ENCODE peak calls at places on chromosomes 11 and 22, in five cellular contexts. J, X, P, R and E are unnamed samples.

GRCh38 chr11:85809881-85810280 is 1.1 kb downstream of the SYTL2 start:
- DNase-seq in J (peak; percentile 35), X (peak; percentile 15), P (peak; percentile 26), R (no peak), E (no peak)

GRCh38 chr22:27100789-27101188 is 443.4 kb downstream of the MIAT start:
- DNase-seq in J (no peak), X (no peak), P (no peak), R (no peak), E (no peak)

GRCh38 chr22:17727244-17727892 is 46.9 kb downstream of the BID start:
- DNase-seq in J (no peak), X (no peak), P (no peak), R (no peak), E (no peak)

GRCh38 chr11:76371170-76371569 is 9.8 kb downstream of the THAP12 start:
- DNase-seq in J (no peak), X (no peak), P (no peak), R (no peak), E (no peak)

GRCh38 chr11:66848671-66849500 is 5.6 kb downstream of the RCE1 start:
- DNase-seq in J (peak; percentile 29), X (no peak), P (no peak), R (no peak), E (no peak)

GRCh38 chr11:46769636-46770221 is 50.7 kb downstream of the F2 start:
- DNase-seq in J (no peak), X (no peak), P (no peak), R (no peak), E (no peak)

GRCh38 chr22:40200795-40201194 is 23.1 kb downstream of the TNRC6B start:
- DNase-seq in J (peak; percentile 41), X (no peak), P (no peak), R (no peak), E (no peak)

GRCh38 chr11:113613619-113614018 is 92.5 kb downstream of the TMPRSS5 start:
- DNase-seq in J (no peak), X (no peak), P (no peak), R (no peak), E (no peak)

GRCh38 chr11:62832346-62833234 is at the start of gene TEX54:
- DNase-seq in J (no peak), X (peak; percentile 51), P (no peak), R (peak; percentile 49), E (no peak)

GRCh38 chr11:65434057-65434666 is 11.6 kb downstream of the NEAT1 start:
- DNase-seq in J (no peak), X (peak; percentile 52), P (no peak), R (no peak), E (no peak)

GRCh38 chr11:87740968-87741367 is 434.3 kb downstream of the RAB38 start:
- DNase-seq in J (no peak), X (no peak), P (no peak), R (no peak), E (no peak)

GRCh38 chr11:14980854-14981253 is 8.7 kb upstream of the CALCA start:
- DNase-seq in J (no peak), X (no peak), P (no peak), R (no peak), E (no peak)

GRCh38 chr11:134040386-134041297 is 28.2 kb upstream of the JAM3 start:
- DNase-seq in J (no peak), X (peak; percentile 27), P (no peak), R (no peak), E (no peak)

GRCh38 chr22:19429950-19430889 is 1.3 kb downstream of the HIRA start:
- DNase-seq in J (no peak), X (peak; percentile 67), P (peak; percentile 36), R (peak; percentile 46), E (no peak)

GRCh38 chr11:83257638-83258229 is 28.4 kb downstream of the CCDC90B start:
- DNase-seq in J (no peak), X (no peak), P (no peak), R (no peak), E (no peak)

GRCh38 chr22:50105529-50106100 is 15.8 kb downstream of the MOV10L1 start:
- DNase-seq in J (no peak), X (no peak), P (no peak), R (no peak), E (peak; percentile 61)